ENCODE peak calls at places on chromosomes 2 and 18, in seven cellular contexts. Y, C, S, L, K, N and V are unnamed samples.

GRCh38 chr2:34317797-34318196 is 718.7 kb upstream of the FAM98A start:
- DNase-seq in Y (no peak), C (no peak), S (no peak), L (no peak), K (no peak), N (no peak), V (no peak)

GRCh38 chr18:77191241-77191751 is 58.4 kb upstream of the GALR1 start:
- DNase-seq in Y (no peak), C (no peak), S (peak), L (no peak), K (no peak), N (no peak), V (no peak)

GRCh38 chr18:6626457-6626856 is 103.1 kb upstream of the ARHGAP28 start:
- DNase-seq in Y (no peak), C (no peak), S (no peak), L (no peak), K (no peak), N (no peak), V (no peak)

GRCh38 chr18:72197598-72197997 is 346.5 kb downstream of the CBLN2 start:
- DNase-seq in Y (no peak), C (no peak), S (no peak), L (no peak), K (peak), N (no peak), V (no peak)

GRCh38 chr2:211898697-211899096 is 639.9 kb downstream of the ERBB4 start:
- DNase-seq in Y (no peak), C (no peak), S (no peak), L (no peak), K (no peak), N (no peak), V (no peak)

GRCh38 chr2:28621172-28622100 is 125.6 kb downstream of the PLB1 start:
- DNase-seq in Y (peak), C (peak), S (peak), L (peak), K (peak), N (no peak), V (peak)

GRCh38 chr2:95024960-95025405 is 525 bp upstream of the MAL start:
- DNase-seq in Y (no peak), C (no peak), S (no peak), L (no peak), K (no peak), N (no peak), V (no peak)

GRCh38 chr2:233439191-233439590 is 84.9 kb downstream of the DGKD start:
- DNase-seq in Y (no peak), C (peak), S (no peak), L (peak), K (peak), N (no peak), V (no peak)

GRCh38 chr2:170943041-170943440 is 14.0 kb downstream of the GORASP2 start:
- DNase-seq in Y (no peak), C (no peak), S (no peak), L (no peak), K (no peak), N (no peak), V (no peak)

GRCh38 chr2:37819228-37819627 is 105.9 kb upstream of the RMDN2 start:
- DNase-seq in Y (no peak), C (no peak), S (peak), L (no peak), K (no peak), N (no peak), V (no peak)

GRCh38 chr2:201600906-201601305 is 42.4 kb downstream of the TMEM237 start:
- DNase-seq in Y (no peak), C (no peak), S (no peak), L (no peak), K (no peak), N (no peak), V (no peak)

GRCh38 chr2:30747206-30747605 is 60.0 kb downstream of the CAPN13 start:
- DNase-seq in Y (no peak), C (peak), S (no peak), L (no peak), K (peak), N (no peak), V (no peak)

GRCh38 chr2:241947876-241948275 is 78.3 kb downstream of the RTP5 start:
- DNase-seq in Y (no peak), C (peak), S (no peak), L (no peak), K (peak), N (no peak), V (no peak)

GRCh38 chr18:32427084-32427933 is 43.4 kb downstream of the GAREM1 start:
- DNase-seq in Y (no peak), C (no peak), S (no peak), L (no peak), K (no peak), N (no peak), V (no peak)

GRCh38 chr18:31056296-31056695 is 13.8 kb upstream of the DSC3 start:
- DNase-seq in Y (no peak), C (no peak), S (no peak), L (no peak), K (no peak), N (no peak), V (no peak)

GRCh38 chr18:13025233-13025632 is 34.1 kb downstream of the CEP192 start:
- DNase-seq in Y (no peak), C (no peak), S (no peak), L (no peak), K (no peak), N (no peak), V (no peak)

GRCh38 chr2:157231476-157231875 is 26.0 kb upstream of the GALNT5 start:
- DNase-seq in Y (no peak), C (no peak), S (peak), L (no peak), K (no peak), N (no peak), V (no peak)

GRCh38 chr18:3395466-3395865 is 54.5 kb upstream of the TGIF1 start:
- DNase-seq in Y (no peak), C (no peak), S (no peak), L (no peak), K (no peak), N (no peak), V (no peak)

GRCh38 chr2:102433973-102434654 is 11.2 kb downstream of the IL18RAP start:
- DNase-seq in Y (no peak), C (no peak), S (no peak), L (no peak), K (no peak), N (no peak), V (no peak)

GRCh38 chr18:41347057-41347456 is 608.0 kb upstream of the PIK3C3 start:
- DNase-seq in Y (no peak), C (no peak), S (peak), L (no peak), K (no peak), N (no peak), V (no peak)

GRCh38 chr2:24749069-24749691 is 44.0 kb downstream of the PTRHD1 start:
- DNase-seq in Y (no peak), C (no peak), S (no peak), L (no peak), K (no peak), N (no peak), V (no peak)

GRCh38 chr2:110804915-110805314 is 72.5 kb downstream of the ACOXL start:
- DNase-seq in Y (no peak), C (no peak), S (no peak), L (no peak), K (no peak), N (no peak), V (no peak)

GRCh38 chr2:44553456-44553855 is 191.7 kb downstream of the CAMKMT start:
- DNase-seq in Y (no peak), C (no peak), S (peak), L (no peak), K (no peak), N (no peak), V (no peak)

DNA sequence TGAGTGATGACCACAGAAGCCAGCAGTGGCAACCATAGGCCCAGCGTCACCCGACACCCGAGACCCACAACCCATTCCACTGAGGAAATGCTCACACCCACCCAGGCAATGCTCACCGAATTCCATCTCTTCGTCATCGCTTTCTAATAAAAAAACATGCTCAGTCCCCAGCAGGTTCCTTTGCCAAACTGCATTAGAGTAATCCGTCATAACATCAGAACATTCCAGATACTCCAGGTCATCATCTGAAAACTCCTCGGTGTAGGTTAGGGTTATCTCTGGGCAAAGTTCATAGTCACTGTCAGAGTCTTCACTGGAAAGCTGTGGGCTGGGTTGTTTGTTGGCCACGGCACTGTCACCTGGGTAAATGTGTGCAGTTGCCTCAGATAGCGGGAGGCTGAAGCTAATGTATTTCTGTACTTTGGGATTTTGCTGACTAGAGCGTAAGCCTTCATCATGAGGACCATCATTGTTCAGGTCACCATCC is 49.3 kb downstream of the ALPK2 start:
- DNase-seq in Y (no peak), C (no peak), S (peak), L (no peak), K (no peak), N (peak), V (no peak)
- H3K4me3 ChIP-seq in Y (no peak), C (no peak), S (peak), L (no peak), K (no peak), N (no peak), V (no peak)

GRCh38 chr18:25351280-25351772 is 640 bp downstream of the ZNF521 start:
- DNase-seq in Y (no peak), C (no peak), S (peak), L (peak), K (no peak), N (no peak), V (no peak)
- H3K27ac ChIP-seq in Y (peak), C (peak), S (peak), L (peak), K (peak), N (peak), V (peak)

GRCh38 chr2:134897932-134898331 is 20.7 kb upstream of the CCNT2 start:
- DNase-seq in Y (no peak), C (no peak), S (peak), L (no peak), K (no peak), N (no peak), V (no peak)

GRCh38 chr2:134900151-134900550 is 18.5 kb upstream of the CCNT2 start:
- DNase-seq in Y (no peak), C (no peak), S (peak), L (no peak), K (no peak), N (no peak), V (no peak)

GRCh38 chr2:134905168-134905567 is 13.5 kb upstream of the CCNT2 start:
- DNase-seq in Y (no peak), C (no peak), S (no peak), L (no peak), K (no peak), N (no peak), V (no peak)

DNA sequence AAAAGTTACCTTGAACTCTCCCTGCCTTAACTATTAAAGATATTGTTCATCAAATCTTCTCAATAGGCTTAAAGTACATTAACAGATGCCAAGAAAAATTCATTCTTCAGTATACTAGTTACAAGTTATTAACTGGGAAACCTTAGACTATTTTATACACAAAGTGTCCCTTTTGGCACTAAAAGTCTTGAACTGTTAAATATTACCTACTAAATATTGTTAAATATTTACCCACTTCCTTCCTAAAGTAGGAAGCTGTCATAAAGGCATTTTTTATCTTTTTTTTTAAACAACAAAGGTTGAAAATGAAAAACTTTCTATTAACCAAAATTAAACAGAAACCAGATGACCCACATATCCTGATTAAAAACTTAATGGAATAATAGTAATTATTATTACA is 19.4 kb upstream of the CCNT2 start:
- DNase-seq in Y (no peak), C (no peak), S (no peak), L (no peak), K (no peak), N (no peak), V (no peak)
- H3K4me3 ChIP-seq in Y (no peak), C (no peak), S (no peak), L (no peak), K (no peak), N (no peak), V (no peak)

GRCh38 chr2:120110062-120110362 is 97.1 kb downstream of the EPB41L5 start:
- DNase-seq in Y (no peak), C (no peak), S (no peak), L (no peak), K (no peak), N (no peak), V (no peak)

GRCh38 chr2:120111193-120111592 is 98.3 kb downstream of the EPB41L5 start:
- DNase-seq in Y (no peak), C (no peak), S (no peak), L (no peak), K (no peak), N (no peak), V (no peak)

GRCh38 chr2:120108749-120109148 is 95.9 kb downstream of the EPB41L5 start:
- DNase-seq in Y (no peak), C (no peak), S (peak), L (no peak), K (no peak), N (no peak), V (no peak)

GRCh38 chr2:120109186-120110061 is 96.5 kb downstream of the EPB41L5 start:
- DNase-seq in Y (no peak), C (no peak), S (peak), L (no peak), K (no peak), N (no peak), V (no peak)

GRCh38 chr2:120110507-120110906 is 97.6 kb downstream of the EPB41L5 start:
- DNase-seq in Y (no peak), C (no peak), S (no peak), L (no peak), K (no peak), N (no peak), V (peak)
- H3K27ac ChIP-seq in Y (no peak), C (no peak), S (no peak), L (no peak), K (no peak), N (no peak), V (no peak)

GRCh38 chr2:35585972-35586371 is 769.6 kb upstream of the CRIM1 start:
- DNase-seq in Y (no peak), C (no peak), S (no peak), L (no peak), K (no peak), N (no peak), V (no peak)

GRCh38 chr2:35580951-35581350 is 774.6 kb upstream of the CRIM1 start:
- DNase-seq in Y (no peak), C (no peak), S (no peak), L (no peak), K (no peak), N (no peak), V (no peak)

GRCh38 chr2:35582637-35583036 is 772.9 kb upstream of the CRIM1 start:
- DNase-seq in Y (no peak), C (no peak), S (no peak), L (no peak), K (no peak), N (no peak), V (no peak)
- H3K4me3 ChIP-seq in Y (no peak), C (no peak), S (no peak), L (no peak), K (no peak), N (no peak), V (no peak)

GRCh38 chr2:47232738-47233415 is 77.8 kb upstream of the STPG4 start:
- DNase-seq in Y (no peak), C (no peak), S (peak), L (no peak), K (no peak), N (no peak), V (no peak)
- H3K27ac ChIP-seq in Y (no peak), C (no peak), S (no peak), L (no peak), K (peak), N (no peak), V (no peak)

DNA sequence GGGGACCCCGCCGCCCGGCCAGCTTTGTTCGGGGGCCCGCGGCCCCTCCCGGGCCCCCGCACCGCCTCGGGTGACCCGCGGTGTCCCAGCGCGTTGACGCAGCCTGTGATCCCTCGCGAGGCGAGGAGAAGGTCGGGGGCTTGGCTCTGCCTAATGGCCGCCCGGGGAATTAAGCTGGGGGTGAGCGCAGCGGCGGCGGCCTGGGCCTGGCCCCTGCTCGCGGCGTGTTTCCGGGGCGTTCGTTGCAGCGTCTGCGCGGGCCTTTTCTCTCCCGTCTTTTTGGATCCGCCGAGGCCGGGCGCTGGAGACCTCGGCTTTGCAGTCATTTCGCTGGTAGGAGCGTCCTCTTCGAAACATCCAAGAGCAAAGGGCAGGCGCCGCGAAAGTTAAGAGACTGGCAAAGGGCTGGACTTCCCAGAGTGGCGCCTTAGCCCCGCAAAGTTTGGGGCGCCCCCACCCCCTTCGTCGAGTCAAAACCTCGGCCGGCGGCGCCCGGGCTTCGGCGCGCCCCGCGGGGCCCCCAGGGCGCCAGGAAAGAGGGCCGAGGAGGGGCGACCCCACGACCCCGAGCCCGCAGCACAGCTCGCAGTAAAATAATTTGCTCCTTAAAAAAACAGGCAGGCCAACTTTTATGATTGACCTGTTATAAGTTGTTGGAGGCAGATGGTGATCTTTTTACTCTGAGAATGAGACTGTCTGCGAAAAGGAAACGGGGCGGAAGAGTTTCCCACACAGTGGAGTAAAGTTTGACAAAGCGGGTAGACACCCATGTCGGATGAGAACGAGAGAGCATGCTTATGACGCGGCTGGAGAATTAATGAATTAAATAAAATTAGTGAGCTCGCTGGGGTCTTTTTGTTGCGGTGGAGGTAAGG is 1.4 kb downstream of the SALL3 start:
- DNase-seq in Y (no peak), C (no peak), S (no peak), L (no peak), K (no peak), N (peak), V (no peak)
- H3K4me3 ChIP-seq in Y (peak), C (peak), S (no peak), L (peak), K (no peak), N (peak), V (no peak)

GRCh38 chr18:75215663-75216062 is 5.1 kb downstream of the TSHZ1 start:
- DNase-seq in Y (no peak), C (no peak), S (no peak), L (no peak), K (no peak), N (no peak), V (no peak)
- H3K27ac ChIP-seq in Y (peak), C (no peak), S (no peak), L (no peak), K (peak), N (no peak), V (no peak)